ENCODE peak calls at places on chromosome 2, in six cellular contexts. One of them, this sample, is unnamed.

GRCh38 chr2:116499389-116499788 is 1315.1 kb upstream of the DDX18 start:
- DNase-seq in foreskin fibroblast: no peak
- DNase-seq in heart left ventricle: no peak
- DNase-seq in cardiac fibroblast: no peak
- DNase-seq in psoas muscle: no peak
- DNase-seq in brain microvascular endothelial cell: no peak
- DNase-seq in this sample: no peak

GRCh38 chr2:9538000-9538507 is 17.6 kb downstream of the ADAM17 start:
- DNase-seq in foreskin fibroblast: peak; percentile 47
- DNase-seq in heart left ventricle: no peak
- DNase-seq in cardiac fibroblast: peak; percentile 96
- DNase-seq in psoas muscle: no peak
- DNase-seq in brain microvascular endothelial cell: no peak
- DNase-seq in this sample: no peak

GRCh38 chr2:238462782-238463396 is 36.2 kb downstream of the ASB1 start:
- DNase-seq in foreskin fibroblast: peak; percentile 71
- DNase-seq in heart left ventricle: no peak
- DNase-seq in cardiac fibroblast: peak; percentile 75
- DNase-seq in psoas muscle: no peak
- DNase-seq in brain microvascular endothelial cell: peak; percentile 56
- DNase-seq in this sample: peak; percentile 37

GRCh38 chr2:212845941-212846340 is 305.5 kb downstream of the IKZF2 start:
- DNase-seq in foreskin fibroblast: peak; percentile 8
- DNase-seq in heart left ventricle: no peak
- DNase-seq in cardiac fibroblast: peak; percentile 23
- DNase-seq in psoas muscle: no peak
- DNase-seq in brain microvascular endothelial cell: peak; percentile 51
- DNase-seq in this sample: no peak

GRCh38 chr2:105344704-105345345 is 7.5 kb downstream of the C2orf49 start:
- DNase-seq in foreskin fibroblast: peak; percentile 65
- DNase-seq in heart left ventricle: no peak
- DNase-seq in cardiac fibroblast: peak; percentile 59
- DNase-seq in psoas muscle: no peak
- DNase-seq in brain microvascular endothelial cell: no peak
- DNase-seq in this sample: no peak

GRCh38 chr2:20149703-20150030 is 75.3 kb downstream of the SDC1 start:
- DNase-seq in foreskin fibroblast: no peak
- DNase-seq in heart left ventricle: no peak
- DNase-seq in cardiac fibroblast: no peak
- DNase-seq in psoas muscle: no peak
- DNase-seq in brain microvascular endothelial cell: no peak
- DNase-seq in this sample: no peak

GRCh38 chr2:26018184-26018716 is 15.6 kb upstream of the RAB10 start:
- DNase-seq in foreskin fibroblast: peak; percentile 95
- DNase-seq in heart left ventricle: peak; percentile 83
- DNase-seq in cardiac fibroblast: peak; percentile 88
- DNase-seq in psoas muscle: peak; percentile 82
- DNase-seq in brain microvascular endothelial cell: peak; percentile 91
- DNase-seq in this sample: peak; percentile 63

GRCh38 chr2:205245652-205246051 is 436.6 kb upstream of the NRP2 start:
- DNase-seq in foreskin fibroblast: peak; percentile 56
- DNase-seq in heart left ventricle: no peak
- DNase-seq in cardiac fibroblast: peak; percentile 47
- DNase-seq in psoas muscle: no peak
- DNase-seq in brain microvascular endothelial cell: no peak
- DNase-seq in this sample: peak; percentile 5

GRCh38 chr2:43810888-43811287 is 27.8 kb downstream of the ABCG5 start:
- DNase-seq in foreskin fibroblast: no peak
- DNase-seq in heart left ventricle: no peak
- DNase-seq in cardiac fibroblast: no peak
- DNase-seq in psoas muscle: no peak
- DNase-seq in brain microvascular endothelial cell: no peak
- DNase-seq in this sample: no peak

GRCh38 chr2:3585239-3586109 is 9.4 kb upstream of the COLEC11 start:
- DNase-seq in foreskin fibroblast: peak; percentile 94
- DNase-seq in heart left ventricle: peak; percentile 71
- DNase-seq in cardiac fibroblast: peak; percentile 94
- DNase-seq in psoas muscle: peak; percentile 50
- DNase-seq in brain microvascular endothelial cell: peak; percentile 76
- DNase-seq in this sample: peak; percentile 30

GRCh38 chr2:203720011-203720410 is 13.6 kb downstream of the CD28 start:
- DNase-seq in foreskin fibroblast: no peak
- DNase-seq in heart left ventricle: no peak
- DNase-seq in cardiac fibroblast: no peak
- DNase-seq in psoas muscle: no peak
- DNase-seq in brain microvascular endothelial cell: no peak
- DNase-seq in this sample: no peak

GRCh38 chr2:2950403-2950952 is 427.1 kb downstream of the EIPR1 start:
- DNase-seq in foreskin fibroblast: no peak
- DNase-seq in heart left ventricle: no peak
- DNase-seq in cardiac fibroblast: no peak
- DNase-seq in psoas muscle: no peak
- DNase-seq in brain microvascular endothelial cell: no peak
- DNase-seq in this sample: no peak

GRCh38 chr2:164028764-164029534 is 293.1 kb upstream of the FIGN start:
- DNase-seq in foreskin fibroblast: no peak
- DNase-seq in heart left ventricle: no peak
- DNase-seq in cardiac fibroblast: peak; percentile 48
- DNase-seq in psoas muscle: no peak
- DNase-seq in brain microvascular endothelial cell: no peak
- DNase-seq in this sample: no peak

GRCh38 chr2:72112421-72112820 is 35.2 kb downstream of the CYP26B1 start:
- DNase-seq in foreskin fibroblast: peak; percentile 63
- DNase-seq in heart left ventricle: no peak
- DNase-seq in cardiac fibroblast: peak; percentile 36
- DNase-seq in psoas muscle: no peak
- DNase-seq in brain microvascular endothelial cell: peak; percentile 55
- DNase-seq in this sample: peak; percentile 10

GRCh38 chr2:119647440-119648169 is 31.4 kb upstream of the TMEM177 start:
- DNase-seq in foreskin fibroblast: no peak
- DNase-seq in heart left ventricle: no peak
- DNase-seq in cardiac fibroblast: peak; percentile 79
- DNase-seq in psoas muscle: no peak
- DNase-seq in brain microvascular endothelial cell: no peak
- DNase-seq in this sample: no peak

GRCh38 chr2:127637725-127638252 is 8.2 kb upstream of the GPR17 start:
- DNase-seq in foreskin fibroblast: peak; percentile 88
- DNase-seq in heart left ventricle: peak; percentile 77
- DNase-seq in cardiac fibroblast: peak; percentile 88
- DNase-seq in psoas muscle: peak; percentile 55
- DNase-seq in brain microvascular endothelial cell: peak; percentile 37
- DNase-seq in this sample: peak; percentile 66

GRCh38 chr2:218732052-218732760 is 21.6 kb downstream of the TTLL4 start:
- DNase-seq in foreskin fibroblast: no peak
- DNase-seq in heart left ventricle: no peak
- DNase-seq in cardiac fibroblast: no peak
- DNase-seq in psoas muscle: no peak
- DNase-seq in brain microvascular endothelial cell: no peak
- DNase-seq in this sample: no peak

GRCh38 chr2:60958361-60958760 is 59.2 kb upstream of the PEX13 start:
- DNase-seq in foreskin fibroblast: peak; percentile 84
- DNase-seq in heart left ventricle: no peak
- DNase-seq in cardiac fibroblast: no peak
- DNase-seq in psoas muscle: no peak
- DNase-seq in brain microvascular endothelial cell: peak; percentile 33
- DNase-seq in this sample: peak; percentile 21

GRCh38 chr2:77521931-77522470 is at the start of gene LRRTM4:
- DNase-seq in foreskin fibroblast: no peak
- DNase-seq in heart left ventricle: peak; percentile 31
- DNase-seq in cardiac fibroblast: no peak
- DNase-seq in psoas muscle: no peak
- DNase-seq in brain microvascular endothelial cell: no peak
- DNase-seq in this sample: no peak

GRCh38 chr2:10286216-10287037 is 16.3 kb upstream of the HPCAL1 start:
- DNase-seq in foreskin fibroblast: no peak
- DNase-seq in heart left ventricle: peak; percentile 58
- DNase-seq in cardiac fibroblast: no peak
- DNase-seq in psoas muscle: no peak
- DNase-seq in brain microvascular endothelial cell: no peak
- DNase-seq in this sample: no peak

GRCh38 chr2:35963344-35963743 is 392.2 kb upstream of the CRIM1 start:
- DNase-seq in foreskin fibroblast: no peak
- DNase-seq in heart left ventricle: no peak
- DNase-seq in cardiac fibroblast: no peak
- DNase-seq in psoas muscle: no peak
- DNase-seq in brain microvascular endothelial cell: no peak
- DNase-seq in this sample: no peak

GRCh38 chr2:80331025-80331424 is 26.5 kb upstream of the LRRTM1 start:
- DNase-seq in foreskin fibroblast: no peak
- DNase-seq in heart left ventricle: no peak
- DNase-seq in cardiac fibroblast: no peak
- DNase-seq in psoas muscle: no peak
- DNase-seq in brain microvascular endothelial cell: no peak
- DNase-seq in this sample: no peak

GRCh38 chr2:85324639-85325465 is 2.9 kb downstream of the TGOLN2 start:
- DNase-seq in foreskin fibroblast: peak; percentile 46
- DNase-seq in heart left ventricle: no peak
- DNase-seq in cardiac fibroblast: peak; percentile 50
- DNase-seq in psoas muscle: no peak
- DNase-seq in brain microvascular endothelial cell: no peak
- DNase-seq in this sample: no peak

GRCh38 chr2:238952261-238952924 is 104.5 kb downstream of the TWIST2 start:
- DNase-seq in foreskin fibroblast: peak; percentile 86
- DNase-seq in heart left ventricle: no peak
- DNase-seq in cardiac fibroblast: no peak
- DNase-seq in psoas muscle: no peak
- DNase-seq in brain microvascular endothelial cell: no peak
- DNase-seq in this sample: no peak

GRCh38 chr2:234468503-234468902 is 28.4 kb downstream of the ARL4C start:
- DNase-seq in foreskin fibroblast: peak; percentile 25
- DNase-seq in heart left ventricle: peak; percentile 85
- DNase-seq in cardiac fibroblast: no peak
- DNase-seq in psoas muscle: no peak
- DNase-seq in brain microvascular endothelial cell: no peak
- DNase-seq in this sample: no peak

GRCh38 chr2:109214651-109215371 is 85.8 kb downstream of the SH3RF3 start:
- DNase-seq in foreskin fibroblast: no peak
- DNase-seq in heart left ventricle: no peak
- DNase-seq in cardiac fibroblast: no peak
- DNase-seq in psoas muscle: no peak
- DNase-seq in brain microvascular endothelial cell: no peak
- DNase-seq in this sample: no peak

DNA sequence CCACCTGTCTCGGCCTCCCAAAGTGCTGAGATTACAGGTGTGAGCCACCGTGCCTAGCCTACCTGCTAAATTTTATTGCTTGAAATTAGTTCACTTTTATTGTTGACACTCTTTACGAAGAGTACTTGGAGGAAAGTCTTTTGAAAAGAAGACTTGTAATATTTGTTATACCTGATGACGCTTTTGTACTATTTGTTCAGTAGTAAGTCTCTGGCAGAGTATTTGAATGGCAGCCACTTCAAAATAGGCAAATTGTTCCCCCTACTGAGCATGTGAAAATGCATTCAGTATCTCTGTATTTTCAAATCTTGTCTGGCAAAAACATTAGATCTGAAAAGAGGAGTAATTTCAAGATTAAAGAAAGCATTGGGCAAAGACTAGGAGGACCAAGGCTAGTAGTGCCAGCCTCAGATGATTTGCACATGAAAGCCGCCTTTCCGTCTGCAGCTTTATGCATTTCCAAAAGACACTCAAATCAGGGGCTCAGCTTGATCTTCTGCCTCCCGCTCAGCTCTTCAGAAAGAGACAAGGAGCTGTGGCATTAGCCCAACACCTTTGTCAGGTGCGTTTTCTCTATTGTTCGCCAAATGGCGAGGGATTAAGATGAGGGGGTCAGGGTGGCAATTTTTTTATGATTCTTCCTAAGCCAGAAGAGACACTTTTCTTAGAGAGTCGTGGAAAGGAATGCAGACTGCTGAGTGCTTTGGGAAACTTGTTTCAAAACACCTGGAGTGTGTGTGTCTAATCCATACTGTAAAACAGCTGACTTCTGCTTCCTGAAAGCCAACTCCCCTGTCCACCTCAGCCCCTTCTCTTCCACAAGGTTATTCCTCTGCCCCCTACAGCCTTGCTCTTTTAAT is 18.8 kb upstream of the FOXI3 start:
- DNase-seq in foreskin fibroblast: no peak
- DNase-seq in heart left ventricle: no peak
- DNase-seq in cardiac fibroblast: no peak
- DNase-seq in psoas muscle: no peak
- DNase-seq in brain microvascular endothelial cell: no peak
- DNase-seq in this sample: no peak
- H3K4me3 ChIP-seq in foreskin fibroblast: no peak overlapping the region
- H3K4me3 ChIP-seq in heart left ventricle: no peak overlapping the region
- H3K4me3 ChIP-seq in cardiac fibroblast: no peak overlapping the region
- H3K4me3 ChIP-seq in psoas muscle: no peak overlapping the region
- H3K4me3 ChIP-seq in brain microvascular endothelial cell: no peak overlapping the region
- H3K4me3 ChIP-seq in this sample: no peak overlapping the region

DNA sequence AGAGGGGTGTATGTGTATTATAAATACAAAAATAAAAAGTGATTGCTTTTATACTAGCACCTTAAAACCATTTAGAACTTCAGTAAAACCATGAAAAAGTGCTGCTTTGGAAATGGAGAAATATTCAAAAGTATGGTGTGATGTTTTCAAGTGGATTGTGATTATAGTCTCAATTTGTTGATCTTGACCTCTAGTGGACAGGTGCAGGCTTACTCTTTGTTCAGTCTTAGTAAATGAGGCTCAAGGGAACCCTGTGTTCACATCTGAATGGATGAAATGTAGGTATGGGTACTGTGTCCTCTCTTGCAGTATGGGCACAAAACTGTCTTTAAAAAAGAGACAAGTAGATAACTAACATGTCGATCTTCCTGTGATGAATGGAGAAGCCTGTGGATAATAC is 145.8 kb downstream of the MCFD2 start:
- DNase-seq in foreskin fibroblast: no peak
- DNase-seq in heart left ventricle: no peak
- DNase-seq in cardiac fibroblast: no peak
- DNase-seq in psoas muscle: no peak
- DNase-seq in brain microvascular endothelial cell: no peak
- DNase-seq in this sample: no peak
- H3K4me3 ChIP-seq in foreskin fibroblast: no peak overlapping the region
- H3K4me3 ChIP-seq in heart left ventricle: no peak overlapping the region
- H3K4me3 ChIP-seq in cardiac fibroblast: no peak overlapping the region
- H3K4me3 ChIP-seq in psoas muscle: no peak overlapping the region
- H3K4me3 ChIP-seq in brain microvascular endothelial cell: no peak overlapping the region
- H3K4me3 ChIP-seq in this sample: no peak overlapping the region

GRCh38 chr2:58732999-58733398 is 491.9 kb upstream of the FANCL start:
- DNase-seq in foreskin fibroblast: no peak
- DNase-seq in heart left ventricle: no peak
- DNase-seq in cardiac fibroblast: no peak
- DNase-seq in psoas muscle: no peak
- DNase-seq in brain microvascular endothelial cell: no peak
- DNase-seq in this sample: no peak
- H3K4me3 ChIP-seq in foreskin fibroblast: no peak overlapping the region
- H3K4me3 ChIP-seq in heart left ventricle: no peak overlapping the region
- H3K4me3 ChIP-seq in cardiac fibroblast: no peak overlapping the region
- H3K4me3 ChIP-seq in psoas muscle: no peak overlapping the region
- H3K4me3 ChIP-seq in brain microvascular endothelial cell: no peak overlapping the region
- H3K4me3 ChIP-seq in this sample: no peak overlapping the region

DNA sequence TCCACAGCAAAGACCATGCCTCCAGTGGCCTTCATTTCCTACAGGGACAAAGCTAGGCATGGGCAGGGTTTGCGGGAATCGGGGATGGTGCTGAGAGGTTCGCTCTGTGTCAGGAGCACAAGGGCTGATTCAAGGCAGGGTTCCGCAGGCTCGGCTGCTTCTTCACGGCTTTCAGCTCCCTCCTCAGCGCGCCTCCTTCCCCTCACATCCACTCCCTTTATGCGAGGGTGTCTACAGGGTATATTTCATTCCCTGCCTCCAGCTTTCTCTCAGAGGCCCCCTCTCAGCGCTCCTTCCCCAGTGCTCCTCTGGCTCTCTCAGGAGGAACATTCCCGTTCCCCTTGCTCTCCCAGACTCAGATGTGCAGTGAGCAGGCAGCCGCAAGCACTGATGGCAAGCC is 78.7 kb upstream of the ASB18 start:
- DNase-seq in foreskin fibroblast: no peak
- DNase-seq in heart left ventricle: no peak
- DNase-seq in cardiac fibroblast: no peak
- DNase-seq in psoas muscle: no peak
- DNase-seq in brain microvascular endothelial cell: no peak
- DNase-seq in this sample: no peak
- H3K4me3 ChIP-seq in foreskin fibroblast: no peak overlapping the region
- H3K4me3 ChIP-seq in heart left ventricle: no peak overlapping the region
- H3K4me3 ChIP-seq in cardiac fibroblast: no peak overlapping the region
- H3K4me3 ChIP-seq in psoas muscle: no peak overlapping the region
- H3K4me3 ChIP-seq in brain microvascular endothelial cell: no peak overlapping the region
- H3K4me3 ChIP-seq in this sample: no peak overlapping the region